ENCODE peak calls at places on chromosomes 16 and 17, in ten cellular contexts. T is uterus, G is neural progenitor cell, O is ovary, Z is neuronal stem cell, K is upper lobe of right lung, B is endothelial cell of umbilical vein, Q is breast epithelium, A is kidney, R is PC-3. J is an unnamed sample.
A peak's percentile ranks its signal among the peaks of the same experiment; 100 is the strongest.

GRCh38 chr16:77760800-77761199 is 27.6 kb upstream of the VAT1L start:
- DNase-seq in Z (no peak), K (no peak), T (no peak), G (no peak), B (no peak), A (no peak), R (no peak), Q (no peak), O (no peak), J (no peak)

GRCh38 chr17:45857977-45858708 is 13.5 kb downstream of the SPPL2C start:
- DNase-seq in Q (no peak), T (no peak), O (no peak), Z (peak; percentile 67), A (no peak), B (peak; percentile 32), G (peak; percentile 86), R (peak; percentile 70), K (no peak), J (no peak)

GRCh38 chr17:3972281-3972731 is 8.1 kb upstream of the ATP2A3 start:
- DNase-seq in O (no peak), Z (no peak), A (peak; percentile 77), B (no peak), K (no peak), G (no peak), Q (no peak), R (no peak), T (no peak), J (peak; percentile 10)

GRCh38 chr16:22326771-22327445 is 29.7 kb downstream of the POLR3E start:
- DNase-seq in A (no peak), R (no peak), G (no peak), O (no peak), T (no peak), Z (no peak), Q (no peak), K (peak; percentile 41), B (no peak), J (peak; percentile 56)

GRCh38 chr16:65038125-65038524 is 83.7 kb downstream of the CDH11 start:
- DNase-seq in R (no peak), Z (no peak), B (no peak), O (no peak), K (no peak), A (no peak), G (peak; percentile 72), T (no peak), Q (no peak), J (no peak)

GRCh38 chr16:85490971-85491771 is 122.0 kb upstream of the GSE1 start:
- DNase-seq in G (peak; percentile 65), O (no peak), Z (no peak), B (no peak), T (no peak), R (peak; percentile 9), A (no peak), K (no peak), Q (no peak), J (no peak)

GRCh38 chr17:59154721-59155438 is at the start of gene SKA2:
- DNase-seq in B (no peak), Q (peak; percentile 98), K (peak; percentile 97), R (peak; percentile 100), Z (peak; percentile 100), A (peak; percentile 99), O (peak; percentile 96), G (peak; percentile 99), T (peak; percentile 95), J (peak; percentile 65)

GRCh38 chr17:354651-355556 is 2.3 kb upstream of the RPH3AL start:
- DNase-seq in K (peak; percentile 69), A (peak; percentile 87), Q (no peak), R (peak; percentile 7), B (no peak), Z (no peak), T (no peak), O (no peak), G (no peak), J (peak; percentile 48)

GRCh38 chr17:32009262-32009542 is 2.0 kb downstream of the LRRC37B start:
- DNase-seq in Z (no peak), T (no peak), O (no peak), K (no peak), Q (no peak), B (no peak), G (no peak), A (no peak), R (no peak), J (no peak)
- H3K4me3 ChIP-seq in Z (no peak overlapping the region), T (peak overlapping the region; percentile 93), O (peak overlapping the region; percentile 75), K (peak overlapping the region; percentile 76), Q (no peak overlapping the region), B (peak overlapping the region; percentile 71), G (peak overlapping the region; percentile 96), A (peak overlapping the region; percentile 12), R (peak overlapping the region; percentile 95), J (peak overlapping the region; percentile 96)

GRCh38 chr16:27083861-27084261 is 17.1 kb downstream of the C16orf82 start:
- DNase-seq in B (no peak), R (no peak), Z (peak; percentile 52), K (peak; percentile 35), T (no peak), Q (no peak), A (no peak), G (peak; percentile 77), O (no peak), J (no peak)

GRCh38 chr16:27088216-27088615 is 21.5 kb downstream of the C16orf82 start:
- DNase-seq in K (no peak), Q (no peak), Z (no peak), G (no peak), R (no peak), O (no peak), A (no peak), B (no peak), T (no peak), J (no peak)

GRCh38 chr16:27084296-27085065 is 17.8 kb downstream of the C16orf82 start:
- DNase-seq in Q (no peak), K (no peak), O (no peak), G (no peak), T (no peak), R (no peak), B (no peak), A (no peak), Z (no peak), J (no peak)

GRCh38 chr16:27080870-27081269 is 14.1 kb downstream of the C16orf82 start:
- DNase-seq in T (no peak), O (no peak), K (no peak), R (peak; percentile 13), B (no peak), A (no peak), Q (no peak), G (peak; percentile 48), Z (no peak), J (no peak)

DNA sequence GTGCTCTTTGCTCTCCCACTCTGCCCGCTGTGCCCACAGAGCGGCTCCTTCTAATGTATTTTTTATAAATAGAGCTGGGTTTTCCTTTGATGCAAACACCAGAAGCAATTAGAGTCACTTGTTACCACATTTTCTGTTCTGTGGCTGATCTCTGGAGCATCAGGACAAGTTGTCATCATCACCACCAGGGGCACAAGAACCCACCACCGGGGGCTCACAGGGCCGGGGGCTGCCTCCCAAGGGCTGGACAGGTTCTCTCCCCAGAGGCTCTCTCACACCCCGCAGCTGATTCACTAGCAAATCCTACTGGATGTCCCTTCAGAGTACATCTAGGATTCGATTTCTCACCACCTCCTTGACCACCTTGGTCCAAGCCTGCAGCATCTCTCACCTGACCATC is 18.5 kb downstream of the C16orf82 start:
- DNase-seq in K (no peak), T (no peak), A (no peak), Q (no peak), B (no peak), G (peak; percentile 36), R (no peak), O (no peak), Z (no peak), J (no peak)
- H3K27ac ChIP-seq in K (no peak overlapping the region), T (no peak overlapping the region), A (no peak overlapping the region), Q (no peak overlapping the region), B (no peak overlapping the region), G (no peak overlapping the region), R (no peak overlapping the region), O (no peak overlapping the region), Z (no peak overlapping the region), J (no peak overlapping the region)

GRCh38 chr16:67431077-67431804 is at the start of gene HSD11B2:
- DNase-seq in B (peak; percentile 57), Q (peak; percentile 41), A (peak; percentile 87), T (peak; percentile 74), Z (peak; percentile 48), G (peak; percentile 91), O (peak; percentile 58), R (peak; percentile 59), K (peak; percentile 83), J (peak; percentile 98)

GRCh38 chr16:67428146-67428731 is 2.7 kb upstream of the HSD11B2 start:
- DNase-seq in Z (peak; percentile 71), A (peak; percentile 90), T (peak; percentile 83), B (peak; percentile 54), K (peak; percentile 85), Q (peak; percentile 70), G (peak; percentile 92), O (peak; percentile 84), R (peak; percentile 71), J (peak; percentile 96)

GRCh38 chr16:67429053-67429798 is 1.7 kb upstream of the HSD11B2 start:
- DNase-seq in K (no peak), T (no peak), G (no peak), R (no peak), O (no peak), A (peak; percentile 58), B (no peak), Q (no peak), Z (no peak), J (no peak)

GRCh38 chr16:67430504-67431076 is 331 bp upstream of the HSD11B2 start:
- DNase-seq in B (no peak), G (peak; percentile 57), Z (peak; percentile 18), R (peak; percentile 52), Q (peak; percentile 46), K (peak; percentile 76), T (peak; percentile 60), A (peak; percentile 89), O (no peak), J (peak; percentile 94)

DNA sequence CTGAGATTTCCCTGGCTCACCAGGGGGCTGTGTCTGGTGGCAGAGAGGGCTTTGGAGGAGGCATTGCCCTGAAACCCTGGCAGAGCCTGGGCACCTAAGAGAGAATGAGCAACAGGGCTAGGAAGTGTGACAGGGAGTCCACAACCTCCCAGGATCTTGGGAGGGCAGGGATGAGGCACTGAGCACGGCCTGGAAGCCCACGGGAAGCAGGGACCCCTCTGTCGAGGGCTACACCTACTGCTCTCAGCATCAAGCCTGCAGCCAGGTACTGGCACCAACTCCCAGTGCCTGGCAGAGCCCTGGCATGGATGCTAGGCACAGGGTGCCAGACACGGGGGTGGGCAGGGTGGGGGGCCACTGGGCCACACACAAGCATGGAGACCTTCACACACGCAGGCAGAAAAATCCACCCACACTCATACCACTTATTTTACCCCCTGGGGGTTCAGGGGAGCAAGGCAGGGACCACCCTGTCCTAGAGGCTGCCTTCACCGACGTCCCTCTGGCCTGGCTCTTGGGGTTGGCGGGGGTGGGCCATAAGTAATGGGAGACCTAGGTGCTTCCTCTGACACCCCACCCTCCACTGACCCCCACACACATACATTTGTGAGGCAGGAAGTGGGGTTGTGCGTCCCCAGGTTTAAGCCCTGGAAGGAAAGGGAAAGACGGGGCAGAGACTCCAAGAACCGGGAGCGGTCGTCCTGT is 970 bp upstream of the HSD11B2 start:
- DNase-seq in R (no peak), G (no peak), Q (no peak), O (no peak), K (no peak), A (peak; percentile 61), T (no peak), B (no peak), Z (no peak), J (peak; percentile 81)
- H3K4me3 ChIP-seq in R (peak overlapping the region; percentile 68), G (peak overlapping the region; percentile 59), Q (peak overlapping the region; percentile 32), O (peak overlapping the region; percentile 47), K (peak overlapping the region; percentile 50), A (peak overlapping the region; percentile 39), T (peak overlapping the region; percentile 44), B (no peak overlapping the region), Z (peak overlapping the region; percentile 71), J (peak overlapping the region; percentile 57)

GRCh38 chr17:34755981-34756669 is 176.7 kb downstream of the TMEM132E start:
- DNase-seq in A (no peak), Q (no peak), B (no peak), Z (no peak), T (no peak), K (no peak), R (no peak), G (no peak), O (no peak), J (no peak)

GRCh38 chr17:34756670-34757021 is 177.3 kb downstream of the TMEM132E start:
- DNase-seq in B (no peak), A (no peak), Q (no peak), T (no peak), O (no peak), Z (no peak), R (peak; percentile 18), G (no peak), K (no peak), J (peak; percentile 84)

GRCh38 chr17:34757611-34758010 is 178.2 kb downstream of the TMEM132E start:
- DNase-seq in K (no peak), R (no peak), O (no peak), T (no peak), A (no peak), G (no peak), B (no peak), Q (no peak), Z (no peak), J (no peak)

GRCh38 chr17:34758316-34758715 is 178.9 kb downstream of the TMEM132E start:
- DNase-seq in R (no peak), K (no peak), Z (no peak), T (no peak), G (no peak), A (no peak), Q (no peak), B (no peak), O (no peak), J (no peak)

GRCh38 chr17:34757106-34757505 is 177.7 kb downstream of the TMEM132E start:
- DNase-seq in T (no peak), A (no peak), Q (no peak), O (no peak), Z (no peak), G (no peak), B (no peak), K (no peak), R (no peak), J (no peak)
- H3K27ac ChIP-seq in T (no peak overlapping the region), A (no peak overlapping the region), Q (no peak overlapping the region), O (no peak overlapping the region), Z (no peak overlapping the region), G (no peak overlapping the region), B (no peak overlapping the region), K (no peak overlapping the region), R (no peak overlapping the region), J (no peak overlapping the region)